ENCODE peak calls at places on chromosomes 7 and 10, in four cellular contexts. D, Z, A and H are unnamed samples.

GRCh38 chr10:2844925-2845324 is 222.4 kb upstream of the PFKP start:
- DNase-seq in A (no peak), D (no peak), Z (no peak), H (no peak)

GRCh38 chr10:55519264-55519663 is 718.2 kb upstream of the PCDH15 start:
- DNase-seq in D (no peak), Z (no peak), A (no peak), H (peak)

GRCh38 chr10:67306588-67307205 is 380.9 kb downstream of the LRRTM3 start:
- DNase-seq in A (no peak), Z (no peak), D (no peak), H (peak)

GRCh38 chr10:95404460-95404858 is 113.7 kb upstream of the PDLIM1 start:
- DNase-seq in Z (no peak), A (no peak), D (no peak), H (no peak)

GRCh38 chr7:33922820-33923219 is 17.5 kb downstream of the BMPER start:
- DNase-seq in A (no peak), Z (no peak), D (no peak), H (no peak)

GRCh38 chr7:10022480-10022879 is 951.2 kb upstream of the PHF14 start:
- DNase-seq in Z (no peak), D (no peak), A (no peak), H (no peak)

GRCh38 chr7:12686234-12686893 is 1.1 kb upstream of the ARL4A start:
- DNase-seq in Z (peak), A (peak), D (peak), H (peak)

GRCh38 chr7:112233048-112233697 is 26.7 kb downstream of the ZNF277 start:
- DNase-seq in D (no peak), A (no peak), Z (no peak), H (no peak)

GRCh38 chr7:5626456-5626855 is 155.0 kb downstream of the RNF216 start:
- DNase-seq in A (no peak), Z (no peak), D (no peak), H (no peak)

GRCh38 chr7:72039460-72039859 is 372.7 kb downstream of the CALN1 start:
- DNase-seq in D (no peak), A (no peak), Z (no peak), H (no peak)

GRCh38 chr10:34299105-34299611 is 515.9 kb downstream of the PARD3 start:
- DNase-seq in Z (peak), A (no peak), D (no peak), H (no peak)

GRCh38 chr7:148515728-148516715 is 74.5 kb upstream of the C7orf33 start:
- DNase-seq in Z (peak), A (no peak), D (no peak), H (no peak)

GRCh38 chr7:139403601-139404000 is 43.9 kb downstream of the LUC7L2 start:
- DNase-seq in D (no peak), Z (no peak), A (no peak), H (no peak)

GRCh38 chr10:97889461-97890265 is 40.0 kb downstream of the GOLGA7B start:
- DNase-seq in Z (peak), A (no peak), D (no peak), H (no peak)

GRCh38 chr7:156487811-156488523 is 152.6 kb upstream of the RNF32 start:
- DNase-seq in Z (no peak), D (no peak), A (no peak), H (no peak)

GRCh38 chr7:20929199-20929598 is 142.5 kb upstream of the SP8 start:
- DNase-seq in A (no peak), Z (no peak), D (no peak), H (no peak)

GRCh38 chr10:128976886-128977285 is 490.2 kb upstream of the MGMT start:
- DNase-seq in D (no peak), Z (no peak), A (no peak), H (no peak)

GRCh38 chr7:132437730-132438129 is 138.5 kb downstream of the PLXNA4 start:
- DNase-seq in D (no peak), A (no peak), Z (no peak), H (peak)

GRCh38 chr10:118754132-118754555 is 626 bp downstream of the CACUL1 start:
- DNase-seq in A (peak), D (no peak), Z (peak), H (no peak)

GRCh38 chr7:29523728-29524127 is 39.9 kb upstream of the PRR15 start:
- DNase-seq in D (no peak), A (no peak), Z (no peak), H (no peak)

GRCh38 chr7:31111109-31111451 is 59.0 kb downstream of the ADCYAP1R1 start:
- DNase-seq in A (no peak), D (no peak), Z (no peak), H (no peak)

GRCh38 chr7:137167609-137168008 is 175.9 kb downstream of the PTN start:
- DNase-seq in D (no peak), Z (no peak), A (no peak), H (no peak)

GRCh38 chr10:71213127-71213616 is 802 bp downstream of the UNC5B start:
- DNase-seq in D (no peak), Z (peak), A (peak), H (peak)

GRCh38 chr10:31939797-31940708 is 11.4 kb upstream of the ARHGAP12 start:
- DNase-seq in D (no peak), Z (no peak), A (no peak), H (no peak)

GRCh38 chr10:31936086-31936485 is 7.5 kb upstream of the ARHGAP12 start:
- DNase-seq in A (no peak), D (no peak), Z (no peak), H (no peak)

GRCh38 chr10:31935678-31936077 is 7.0 kb upstream of the ARHGAP12 start:
- DNase-seq in A (no peak), Z (no peak), D (no peak), H (no peak)

GRCh38 chr10:31936933-31937332 is 8.3 kb upstream of the ARHGAP12 start:
- DNase-seq in Z (no peak), A (no peak), D (no peak), H (no peak)

GRCh38 chr10:31937371-31937770 is 8.7 kb upstream of the ARHGAP12 start:
- DNase-seq in D (no peak), A (no peak), Z (no peak), H (no peak)
- H3K4me3 ChIP-seq in D (no peak), A (no peak), Z (no peak), H (no peak)

GRCh38 chr7:94375167-94375566 is 19.5 kb upstream of the COL1A2 start:
- DNase-seq in Z (peak), A (peak), D (peak), H (no peak)
- H3K4me3 ChIP-seq in Z (peak), A (no peak), D (peak), H (no peak)

DNA sequence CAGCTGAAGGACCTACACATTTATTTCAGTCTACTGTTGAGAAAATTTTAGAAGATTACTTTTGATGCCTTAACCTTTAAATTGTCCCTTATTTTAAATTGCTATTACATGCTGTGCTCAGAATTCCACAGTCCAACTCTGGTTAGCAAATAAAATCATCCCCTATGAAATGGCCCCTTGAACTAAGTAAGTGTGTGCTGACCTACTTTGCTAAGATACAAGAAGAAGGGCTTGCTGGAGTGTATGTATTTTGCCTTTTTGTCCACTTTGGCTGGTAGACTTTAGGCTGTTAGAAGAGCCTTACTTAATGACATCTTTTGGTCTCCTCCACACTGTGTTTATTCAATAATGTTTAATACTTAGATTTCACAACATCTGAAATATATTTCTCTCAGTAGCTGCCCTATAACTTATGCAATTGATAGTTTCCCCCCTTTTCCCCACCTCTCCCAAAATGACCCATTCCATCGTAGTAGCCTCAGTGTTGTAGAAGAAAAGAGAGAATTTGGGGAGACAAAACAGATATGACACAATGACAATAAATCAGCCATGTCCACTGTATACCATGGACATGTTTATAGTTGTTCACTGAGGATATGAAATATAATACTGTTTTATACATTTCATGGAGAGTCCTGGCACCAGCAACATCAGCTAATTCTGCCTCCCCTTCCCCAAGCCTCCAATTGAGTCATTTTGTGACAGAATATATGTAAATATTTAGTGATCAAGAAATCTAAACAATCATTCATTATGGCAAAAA is 107.8 kb upstream of the ASAH2 start:
- DNase-seq in A (no peak), D (no peak), Z (no peak), H (no peak)
- H3K4me3 ChIP-seq in A (no peak), D (no peak), Z (no peak), H (no peak)

DNA sequence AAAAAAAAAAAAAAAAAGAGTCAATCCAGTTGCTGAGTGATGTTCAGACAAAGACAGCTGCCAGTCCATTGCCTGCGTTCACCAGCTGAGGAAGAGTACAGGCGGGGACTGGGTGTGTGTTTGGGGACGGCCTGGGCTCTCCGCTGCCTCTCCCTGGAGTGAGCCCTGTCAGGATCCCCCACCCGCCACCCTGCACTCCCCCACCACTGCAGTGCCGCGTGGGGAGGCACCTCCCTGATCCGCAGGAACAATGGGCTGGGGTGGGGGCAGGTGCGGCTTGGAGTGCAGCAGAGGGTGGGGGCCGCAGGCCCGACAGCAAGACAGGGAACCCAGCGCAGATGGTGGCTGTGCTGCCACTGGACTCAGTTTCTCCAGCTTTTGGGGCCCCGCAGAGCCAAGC is 1.4 kb downstream of the HSPA12A start:
- DNase-seq in A (peak), Z (no peak), D (no peak), H (no peak)
- H3K4me3 ChIP-seq in A (peak), Z (peak), D (peak), H (no peak)

DNA sequence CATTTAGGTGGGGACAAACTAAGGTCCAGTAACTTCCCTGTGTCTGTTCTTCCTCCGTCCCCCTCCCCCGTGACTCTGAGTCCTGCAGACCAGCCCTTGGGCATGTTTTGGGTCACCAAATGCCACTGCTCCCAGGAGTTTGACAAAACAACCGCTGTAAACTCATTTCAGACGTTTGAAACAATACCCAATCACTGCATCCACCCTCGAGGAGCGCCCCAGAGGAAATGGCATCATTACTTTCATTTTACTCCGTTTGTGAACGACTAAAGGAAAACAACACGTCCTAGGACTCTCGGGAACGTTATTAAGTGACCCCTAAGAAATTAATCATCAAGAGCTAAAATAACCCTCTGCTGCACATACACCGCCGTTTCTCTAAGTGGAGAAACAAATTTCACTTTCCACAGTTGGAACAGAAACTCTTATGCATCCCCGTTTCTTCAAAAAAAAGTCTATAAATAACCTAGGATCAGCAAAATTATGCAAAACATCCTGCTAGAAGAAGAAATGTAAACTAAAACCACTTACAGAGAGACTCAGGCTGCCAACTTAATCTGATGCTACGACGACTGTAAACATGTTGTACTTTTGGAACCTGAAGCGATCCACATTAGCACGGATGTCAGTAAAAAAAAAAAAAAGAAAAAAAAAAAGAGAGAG is 109.9 kb upstream of the EFCAB10 start:
- DNase-seq in D (no peak), A (no peak), Z (no peak), H (no peak)
- H3K4me3 ChIP-seq in D (peak), A (peak), Z (peak), H (peak)

GRCh38 chr10:7488418-7488829 is 77.6 kb upstream of the SFMBT2 start:
- DNase-seq in A (peak), D (no peak), Z (no peak), H (no peak)

GRCh38 chr10:7492660-7493046 is 81.8 kb upstream of the SFMBT2 start:
- DNase-seq in Z (no peak), A (no peak), D (no peak), H (no peak)

GRCh38 chr10:7494034-7494433 is 83.2 kb upstream of the SFMBT2 start:
- DNase-seq in A (no peak), D (no peak), Z (no peak), H (no peak)

GRCh38 chr10:7491230-7491629 is 80.4 kb upstream of the SFMBT2 start:
- DNase-seq in A (no peak), D (no peak), Z (no peak), H (no peak)

DNA sequence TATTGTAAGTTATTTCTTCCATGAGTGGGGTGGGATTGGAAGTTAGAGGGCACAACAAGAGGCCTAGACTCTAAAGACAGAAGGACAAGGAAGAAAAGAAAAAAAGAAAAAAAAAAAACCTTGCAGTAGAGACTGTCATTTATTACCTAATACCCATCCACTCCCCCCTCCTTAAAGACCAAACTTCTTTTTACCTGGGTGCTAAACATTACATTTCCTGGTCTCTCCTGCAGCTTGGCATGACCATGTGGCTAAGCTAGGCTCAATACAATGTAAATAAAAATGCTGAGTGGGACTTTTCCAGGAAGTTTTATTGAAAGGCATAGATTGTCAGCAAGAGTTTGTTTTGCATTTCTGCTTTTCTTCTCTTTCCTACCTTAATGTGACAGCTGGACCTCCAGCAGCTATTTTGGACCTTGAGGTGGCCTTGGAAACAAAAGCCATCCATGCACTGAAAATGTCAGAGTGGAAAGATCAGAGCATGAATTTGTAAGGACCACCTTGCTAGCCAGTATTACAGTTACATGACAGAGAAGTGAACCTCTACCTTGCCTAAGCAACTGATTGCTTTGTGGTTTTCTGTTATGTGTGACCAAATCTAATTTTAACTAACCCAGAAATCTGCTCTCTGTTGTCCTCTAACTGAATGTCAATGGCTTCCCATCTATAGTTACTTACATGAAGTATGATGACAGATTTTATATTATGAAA is 81.3 kb upstream of the SFMBT2 start:
- DNase-seq in A (no peak), D (no peak), Z (no peak), H (peak)
- H3K4me3 ChIP-seq in A (no peak), D (no peak), Z (no peak), H (no peak)

DNA sequence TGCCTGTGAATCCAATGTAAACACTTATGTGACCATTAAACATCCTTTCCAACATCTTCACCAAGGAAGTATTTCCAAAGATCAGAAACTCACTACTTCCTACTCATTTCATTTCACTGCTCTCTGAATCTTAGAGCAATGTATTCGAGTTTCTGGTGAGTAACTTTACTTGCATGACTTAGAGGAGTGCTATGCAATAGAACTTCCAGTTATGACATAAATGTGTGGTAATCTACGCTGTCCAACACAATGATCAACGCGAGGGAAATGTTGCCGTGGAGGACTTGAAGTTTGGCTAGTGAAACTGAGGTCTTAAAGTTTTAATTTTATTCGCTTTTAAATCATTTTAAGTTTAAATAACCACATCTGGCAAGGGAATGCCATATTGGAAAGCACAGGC is 1326.3 kb downstream of the XPNPEP1 start:
- DNase-seq in D (no peak), A (no peak), Z (peak), H (no peak)
- H3K4me3 ChIP-seq in D (no peak), A (no peak), Z (no peak), H (no peak)